ENCODE peak calls at places on chromosome 12, in five cellular contexts. S is fibroblast of villous mesenchyme; Q is LoVo; U is CD8-positive, alpha-beta memory T cell; H is HEK293T. I is an unnamed sample.

GRCh38 chr12:110073049-110073831 is 24.9 kb upstream of the C12orf76 start:
- DNase-seq in Q (no peak), H (no peak), U (peak; percentile 21), S (no peak), I (no peak)

GRCh38 chr12:70364695-70365397 is 1.2 kb upstream of the KCNMB4 start:
- DNase-seq in H (peak; percentile 7), S (no peak), Q (no peak), U (peak; percentile 11), I (no peak)

GRCh38 chr12:112978163-112979081 is at the start of gene OAS2:
- DNase-seq in H (no peak), S (peak; percentile 86), U (peak; percentile 82), Q (peak; percentile 66), I (peak; percentile 63)

GRCh38 chr12:42119085-42119633 is 25.5 kb downstream of the GXYLT1 start:
- DNase-seq in S (peak; percentile 92), H (no peak), U (no peak), Q (no peak), I (no peak)

GRCh38 chr12:32651956-32652210 is 27.2 kb upstream of the DNM1L start:
- DNase-seq in H (no peak), S (no peak), Q (no peak), U (no peak), I (no peak)

GRCh38 chr12:2284857-2285256 is 232.1 kb downstream of the CACNA1C start:
- DNase-seq in Q (peak; percentile 46), S (peak; percentile 69), H (peak; percentile 74), U (no peak), I (peak; percentile 39)

GRCh38 chr12:1473418-1473817 is 121.0 kb downstream of the FBXL14 start:
- DNase-seq in H (no peak), Q (no peak), U (peak; percentile 37), S (peak; percentile 19), I (no peak)

GRCh38 chr12:125092872-125093680 is 27.8 kb downstream of the AACS start:
- DNase-seq in U (no peak), S (peak; percentile 26), Q (no peak), H (no peak), I (no peak)

GRCh38 chr12:65636436-65636835 is 187.8 kb upstream of the HMGA2 start:
- DNase-seq in U (no peak), H (no peak), S (no peak), Q (no peak), I (no peak)